ENCODE peak calls at places on chromosomes 4 and X, in five cellular contexts. C is CD8-positive, alpha-beta memory T cell; Q is Caco-2; J is right cardiac atrium; M is MM.1S. V is an unnamed sample.
A peak's percentile ranks its signal among the peaks of the same experiment; 100 is the strongest.

GRCh38 chr4:136476773-136477172 is 1055.5 kb downstream of the PCDH18 start:
- DNase-seq in C (no peak), Q (no peak), J (no peak), M (no peak), V (no peak)

GRCh38 chrX:111928457-111928856 is 52.5 kb downstream of the TRPC5OS start:
- DNase-seq in C (no peak), Q (no peak), J (no peak), M (no peak), V (no peak)

GRCh38 chr4:26325191-26325590 is 4.4 kb downstream of the RBPJ start:
- DNase-seq in C (peak; percentile 51), Q (no peak), J (no peak), M (peak; percentile 45), V (no peak)

GRCh38 chrX:71541546-71542022 is 8.7 kb downstream of the OGT start:
- DNase-seq in C (no peak), Q (no peak), J (no peak), M (no peak), V (no peak)

GRCh38 chrX:101258260-101258581 is 32.9 kb downstream of the TAF7L start:
- DNase-seq in C (no peak), Q (no peak), J (no peak), M (no peak), V (no peak)

GRCh38 chrX:21678059-21678458 is 19.9 kb upstream of the KLHL34 start:
- DNase-seq in C (no peak), Q (peak; percentile 34), J (no peak), M (no peak), V (no peak)

GRCh38 chrX:119118780-119119395 is 8.7 kb downstream of the KIAA1210 start:
- DNase-seq in C (peak; percentile 62), Q (peak; percentile 42), J (peak; percentile 49), M (peak; percentile 41), V (no peak)

GRCh38 chrX:9770319-9770718 is 4.7 kb upstream of the GPR143 start:
- DNase-seq in C (no peak), Q (no peak), J (no peak), M (no peak), V (no peak)

GRCh38 chr4:145909331-145909730 is 29.3 kb downstream of the ZNF827 start:
- DNase-seq in C (no peak), Q (peak; percentile 82), J (peak; percentile 88), M (no peak), V (no peak)

GRCh38 chrX:136759968-136760367 is 20.8 kb downstream of the ARHGEF6 start:
- DNase-seq in C (no peak), Q (no peak), J (no peak), M (no peak), V (no peak)

GRCh38 chr4:118732591-118733330 is 47.6 kb downstream of the METTL14 start:
- DNase-seq in C (no peak), Q (no peak), J (no peak), M (no peak), V (no peak)

GRCh38 chr4:96598465-96598864 is 758.6 kb downstream of the PDHA2 start:
- DNase-seq in C (no peak), Q (no peak), J (no peak), M (no peak), V (no peak)

GRCh38 chrX:139766545-139766983 is 58.6 kb upstream of the MCF2 start:
- DNase-seq in C (peak; percentile 50), Q (no peak), J (no peak), M (no peak), V (no peak)

GRCh38 chrX:133580630-133581029 is 165.3 kb upstream of the GPC4 start:
- DNase-seq in C (no peak), Q (no peak), J (no peak), M (no peak), V (no peak)

GRCh38 chr4:178395798-178396197 is 953.6 kb upstream of the AGA start:
- DNase-seq in C (no peak), Q (no peak), J (no peak), M (peak; percentile 11), V (no peak)

GRCh38 chr4:36841583-36842326 is 402.8 kb upstream of the NWD2 start:
- DNase-seq in C (no peak), Q (no peak), J (no peak), M (no peak), V (no peak)

GRCh38 chrX:22922961-22923360 is 76.8 kb upstream of the DDX53 start:
- DNase-seq in C (no peak), Q (no peak), J (no peak), M (no peak), V (no peak)

GRCh38 chrX:87664381-87664780 is 146.8 kb downstream of the KLHL4 start:
- DNase-seq in C (no peak), Q (no peak), J (no peak), M (peak; percentile 55), V (no peak)

GRCh38 chr4:81724925-81725329 is 253.2 kb upstream of the RASGEF1B start:
- DNase-seq in C (peak; percentile 66), Q (peak; percentile 67), J (peak; percentile 46), M (peak; percentile 89), V (peak; percentile 50)

GRCh38 chr4:43816107-43816506 is 632.5 kb downstream of the KCTD8 start:
- DNase-seq in C (no peak), Q (no peak), J (no peak), M (no peak), V (no peak)

DNA sequence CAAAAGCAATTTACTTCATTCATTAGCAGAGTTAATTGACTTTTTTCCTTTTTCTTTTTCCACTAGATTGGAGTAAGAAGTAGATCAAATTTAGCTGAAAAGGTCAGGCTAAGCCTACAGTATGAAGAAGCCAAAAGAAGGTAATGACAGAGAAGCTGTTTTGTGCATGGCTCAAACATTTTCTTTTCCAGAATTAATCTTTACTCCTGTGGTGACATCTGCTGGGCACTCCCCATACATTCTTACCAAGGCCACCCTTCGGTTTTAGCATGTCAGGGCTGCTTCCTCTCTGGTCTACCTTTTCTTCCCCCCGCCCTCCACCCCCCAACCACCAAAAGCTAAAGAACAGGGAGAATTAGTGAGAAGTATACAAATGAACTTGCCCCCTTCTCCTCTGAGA is 70.2 kb downstream of the CLDN22 start:
- DNase-seq in C (no peak), Q (no peak), J (no peak), M (peak; percentile 42), V (no peak)
- H3K4me1 ChIP-seq in C (no peaks in the 10 kb centered on the region), Q (peaks cover 25% of the 10 kb centered on the region), J (no peaks in the 10 kb centered on the region), M (no peaks in the 10 kb centered on the region), V (no peaks in the 10 kb centered on the region)

GRCh38 chr4:38024203-38024504 is 64.0 kb downstream of the PTTG2 start:
- DNase-seq in C (no peak), Q (no peak), J (no peak), M (no peak), V (no peak)

GRCh38 chr4:38028556-38028955 is 68.4 kb downstream of the PTTG2 start:
- DNase-seq in C (no peak), Q (no peak), J (no peak), M (no peak), V (no peak)

GRCh38 chr4:38026138-38026740 is 66.0 kb downstream of the PTTG2 start:
- DNase-seq in C (no peak), Q (no peak), J (no peak), M (no peak), V (no peak)

GRCh38 chr4:38023347-38024202 is 63.4 kb downstream of the PTTG2 start:
- DNase-seq in C (no peak), Q (no peak), J (no peak), M (no peak), V (no peak)

DNA sequence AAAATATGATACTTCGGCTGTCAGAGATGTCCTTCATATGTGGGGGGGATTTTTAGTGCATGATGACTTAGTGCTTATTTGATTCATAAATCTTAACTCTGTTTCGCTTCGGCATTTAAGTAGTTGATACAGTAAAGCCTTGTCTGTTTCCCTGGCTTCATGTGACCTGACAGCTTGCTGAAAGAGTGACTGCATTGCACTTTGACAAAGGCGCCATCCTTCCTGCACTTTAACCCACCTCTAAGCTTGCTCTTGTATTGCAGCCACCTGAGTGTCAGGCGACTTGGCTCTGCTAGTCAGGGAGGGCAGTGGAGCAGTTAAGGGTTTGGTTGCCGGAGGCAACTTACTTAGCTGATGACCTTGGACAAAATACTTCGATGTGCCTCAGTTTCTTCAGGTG is 65.5 kb downstream of the PTTG2 start:
- DNase-seq in C (no peak), Q (no peak), J (no peak), M (no peak), V (no peak)
- H3K4me1 ChIP-seq in C (no peaks in the 10 kb centered on the region), Q (no peaks in the 10 kb centered on the region), J (no peaks in the 10 kb centered on the region), M (peaks cover 7% of the 10 kb centered on the region), V (no peaks in the 10 kb centered on the region)

GRCh38 chrX:123358457-123358856 is 174.4 kb downstream of the GRIA3 start:
- DNase-seq in C (no peak), Q (no peak), J (no peak), M (no peak), V (no peak)

GRCh38 chrX:123357941-123358340 is 173.9 kb downstream of the GRIA3 start:
- DNase-seq in C (no peak), Q (no peak), J (no peak), M (no peak), V (no peak)

DNA sequence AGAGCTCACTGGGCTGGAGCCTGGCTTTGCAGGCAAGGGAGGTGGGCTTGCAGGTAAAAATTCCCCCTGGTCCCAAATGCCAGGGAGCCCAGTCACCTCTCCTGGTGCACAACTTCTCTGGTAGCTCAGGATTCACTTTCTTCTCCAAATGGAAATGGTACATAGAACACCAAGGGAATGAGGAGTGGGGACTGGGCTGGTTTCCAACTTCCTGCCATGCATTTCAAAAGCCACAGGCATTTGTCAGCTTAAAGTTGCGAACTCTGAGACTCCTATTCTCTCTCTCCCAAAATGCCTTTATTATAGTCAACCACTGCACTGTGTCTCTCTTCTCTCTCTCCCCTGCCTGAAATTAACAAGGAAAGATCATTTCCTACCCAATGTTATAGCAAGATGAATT is 177.3 kb downstream of the GRIA3 start:
- DNase-seq in C (no peak), Q (no peak), J (no peak), M (no peak), V (no peak)
- H3K4me1 ChIP-seq in C (no peaks in the 10 kb centered on the region), Q (peaks cover 2% of the 10 kb centered on the region), J (no peaks in the 10 kb centered on the region), M (no peaks in the 10 kb centered on the region), V (no peaks in the 10 kb centered on the region)

GRCh38 chrX:2710041-2710471 is 19.0 kb downstream of the CD99 start:
- DNase-seq in C (no peak), Q (no peak), J (no peak), M (no peak), V (no peak)
- H3K4me1 ChIP-seq in C (peaks cover 55% of the 10 kb centered on the region), Q (peaks cover 43% of the 10 kb centered on the region), J (peaks cover 36% of the 10 kb centered on the region), M (no peaks in the 10 kb centered on the region), V (peaks cover 10% of the 10 kb centered on the region)

V was measured in ascending aorta.